ENCODE peak calls at places on chromosomes 13 and 19, in six cellular contexts. S is left ventricle myocardium inferior, H is neural progenitor cell, A is IMR-90, I is cardiac fibroblast, X is choroid plexus epithelial cell. D is an unnamed sample.

GRCh38 chr13:76646946-76647345 is 239.3 kb downstream of the KCTD12 start:
- DNase-seq in S (no peak), H (no peak), A (peak; percentile 4), I (peak; percentile 48), X (no peak), D (no peak)

GRCh38 chr13:76798037-76798436 is 88.2 kb downstream of the KCTD12 start:
- DNase-seq in S (no peak), H (no peak), A (no peak), I (no peak), X (no peak), D (no peak)

GRCh38 chr13:107104631-107105030 is 536.7 kb upstream of the ARGLU1 start:
- DNase-seq in S (no peak), H (no peak), A (peak; percentile 35), I (no peak), X (peak; percentile 48), D (no peak)

GRCh38 chr13:107266657-107267056 is 698.7 kb upstream of the ARGLU1 start:
- DNase-seq in S (no peak), H (no peak), A (no peak), I (no peak), X (peak; percentile 37), D (peak; percentile 76)

GRCh38 chr13:38630780-38631179 is 56.1 kb upstream of the FREM2 start:
- DNase-seq in S (no peak), H (no peak), A (peak; percentile 32), I (peak; percentile 75), X (no peak), D (no peak)

GRCh38 chr13:109651854-109652253 is 134.5 kb downstream of the IRS2 start:
- DNase-seq in S (no peak), H (no peak), A (no peak), I (no peak), X (no peak), D (no peak)

GRCh38 chr13:110137677-110138008 is 169.3 kb downstream of the COL4A1 start:
- DNase-seq in S (peak; percentile 59), H (peak; percentile 43), A (no peak), I (no peak), X (no peak), D (peak; percentile 31)

GRCh38 chr13:111623743-111624505 is 303.5 kb downstream of the TEX29 start:
- DNase-seq in S (no peak), H (no peak), A (no peak), I (no peak), X (no peak), D (no peak)

GRCh38 chr19:13969897-13970296 is 17.6 kb downstream of the DCAF15 start:
- DNase-seq in S (no peak), H (no peak), A (no peak), I (no peak), X (no peak), D (no peak)

GRCh38 chr13:25727250-25727649 is 324.6 kb downstream of the SHISA2 start:
- DNase-seq in S (no peak), H (no peak), A (no peak), I (no peak), X (no peak), D (peak; percentile 94)

GRCh38 chr19:53365134-53365898 is at the start of gene ZNF525:
- DNase-seq in S (peak; percentile 89), H (peak; percentile 93), A (peak; percentile 59), I (peak; percentile 76), X (peak; percentile 76), D (peak; percentile 59)
- TF ChIP-seq CTCF in S (peak; percentile 46), H (peak; percentile 32), A (peak; percentile 17), I (no peak), X (peak; percentile 27), D (peak; percentile 43)

DNA sequence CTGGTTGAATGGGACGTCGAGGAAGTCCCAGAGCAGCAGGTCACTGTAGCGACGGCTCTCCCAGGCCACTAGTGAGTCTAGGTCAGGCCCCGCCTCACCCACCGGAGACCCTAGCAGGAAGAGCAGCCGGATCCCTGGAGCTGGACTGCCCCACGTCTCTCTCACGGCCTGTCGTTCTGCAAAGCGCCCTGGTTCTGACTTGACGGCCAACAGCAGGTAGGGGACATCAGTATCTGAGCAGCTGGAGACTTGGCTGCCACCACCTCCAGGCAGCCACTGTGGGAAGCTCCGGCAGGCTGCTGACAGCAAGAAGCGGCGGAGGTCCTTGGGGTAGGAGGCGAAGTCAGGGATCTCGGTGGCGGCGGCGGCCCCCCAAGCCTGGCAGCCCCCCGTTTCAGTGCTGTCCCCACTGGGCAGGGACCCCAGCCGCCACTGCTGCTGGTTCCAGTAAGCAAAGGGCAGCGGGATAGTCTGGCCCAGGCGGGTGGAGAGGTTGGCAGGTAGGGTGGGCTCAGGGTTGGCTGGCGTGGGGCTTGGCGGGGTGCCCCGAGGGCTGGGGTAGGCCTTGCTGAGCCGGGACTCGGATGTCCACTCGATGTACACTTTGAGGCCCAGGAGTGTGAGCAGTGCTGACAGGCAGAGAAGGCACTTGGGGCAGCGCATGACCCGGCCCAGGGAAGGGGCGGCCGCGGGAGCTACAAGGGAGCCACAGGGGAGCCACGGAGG is 895 bp downstream of the B3GNT8 start:
- DNase-seq in S (peak; percentile 27), H (no peak), A (no peak), I (no peak), X (no peak), D (no peak)
- H3K4me3 ChIP-seq in S (peak overlapping the region; percentile 74), H (no peak overlapping the region), A (no peak overlapping the region), I (peak overlapping the region; percentile 38), X (no peak overlapping the region), D (no peak overlapping the region)

DNA sequence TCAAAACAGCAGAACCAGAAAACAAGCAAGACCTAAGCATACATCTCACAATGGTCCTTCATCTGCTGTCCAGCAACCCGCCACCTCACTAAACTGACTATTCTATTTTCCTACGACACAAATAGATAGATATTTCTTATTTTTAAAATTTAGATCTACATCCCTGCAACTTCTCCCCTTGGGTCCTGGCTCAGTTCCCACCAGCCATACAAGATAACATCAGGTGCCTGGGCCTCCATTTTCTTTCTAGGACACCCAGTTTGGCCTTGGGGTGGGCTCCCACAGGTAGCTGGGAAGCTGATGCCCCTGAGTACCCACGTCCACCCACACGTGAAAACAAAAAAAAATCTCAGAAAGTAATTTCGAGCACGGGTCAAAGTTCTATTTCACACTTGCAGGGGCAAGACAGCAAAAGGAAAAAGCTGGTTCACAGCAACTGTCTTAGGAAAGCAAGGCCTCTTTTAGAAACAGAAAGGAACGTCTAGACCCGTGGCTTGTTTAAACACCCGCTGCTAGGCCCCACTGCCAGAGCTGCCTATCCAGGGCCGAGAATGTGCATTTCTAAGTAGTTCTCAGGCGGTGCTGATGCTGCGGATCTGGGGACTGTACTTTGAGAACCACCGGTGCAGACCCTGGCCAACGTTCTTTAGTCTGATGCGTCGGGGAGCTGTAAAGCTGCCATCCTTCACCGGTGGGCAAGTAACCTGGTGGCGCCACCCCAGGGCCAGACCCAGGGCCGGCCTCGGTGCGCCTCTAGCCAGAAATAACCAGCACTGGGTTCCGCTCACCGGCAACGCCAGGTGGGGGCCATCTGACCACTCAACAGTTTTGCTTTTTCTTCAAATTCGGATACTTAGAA is 47.3 kb downstream of the TGDS start:
- DNase-seq in S (peak; percentile 43), H (peak; percentile 82), A (peak; percentile 29), I (peak; percentile 51), X (peak; percentile 55), D (peak; percentile 4)
- TF ChIP-seq CTCF in S (no peak), H (peak; percentile 41), A (peak; percentile 4), I (peak; percentile 5), X (peak; percentile 24), D (peak; percentile 28)

GRCh38 chr19:30334841-30335240 is 37.3 kb upstream of the ZNF536 start:
- DNase-seq in S (no peak), H (no peak), A (no peak), I (no peak), X (no peak), D (no peak)
- H3K4me3 ChIP-seq in S (no peak overlapping the region), H (no peak overlapping the region), A (no peak overlapping the region), I (no peak overlapping the region), X (no peak overlapping the region), D (no peak overlapping the region)